ENCODE peak calls at places on chromosome 21, in six cellular contexts. N is astrocyte of the cerebellum, O is GM23248, K is left ventricle myocardium inferior, Y is right cardiac atrium, D is psoas muscle. T is an unnamed sample.
A peak's percentile ranks its signal among the peaks of the same experiment; 100 is the strongest.

GRCh38 chr21:45322231-45322959 is 34.7 kb upstream of the POFUT2 start:
- DNase-seq in N (no peak), O (no peak), K (peak; percentile 5), Y (peak; percentile 29), D (no peak), T (no peak)

GRCh38 chr21:44253832-44254700 is 7.6 kb downstream of the DNMT3L start:
- DNase-seq in N (no peak), O (no peak), K (no peak), Y (no peak), D (no peak), T (no peak)

GRCh38 chr21:31493350-31493880 is 149.4 kb upstream of the TIAM1 start:
- DNase-seq in N (no peak), O (no peak), K (no peak), Y (no peak), D (no peak), T (no peak)

GRCh38 chr21:37614351-37614875 is 247.8 kb downstream of the DYRK1A start:
- DNase-seq in N (no peak), O (no peak), K (no peak), Y (no peak), D (no peak), T (no peak)

GRCh38 chr21:42164064-42164789 is 54.7 kb upstream of the ABCG1 start:
- DNase-seq in N (no peak), O (no peak), K (peak; percentile 61), Y (peak; percentile 77), D (peak; percentile 53), T (no peak)

GRCh38 chr21:40846566-40847411 is at the start of gene DSCAM:
- DNase-seq in N (no peak), O (no peak), K (no peak), Y (no peak), D (no peak), T (no peak)

GRCh38 chr21:43375827-43376795 is 50.8 kb downstream of the SIK1 start:
- DNase-seq in N (no peak), O (no peak), K (no peak), Y (peak; percentile 37), D (no peak), T (no peak)

GRCh38 chr21:38468989-38469388 is 29.3 kb downstream of the ERG start:
- DNase-seq in N (no peak), O (peak; percentile 57), K (no peak), Y (no peak), D (no peak), T (no peak)

GRCh38 chr21:36816556-36817130 is 117.7 kb downstream of the SIM2 start:
- DNase-seq in N (no peak), O (no peak), K (no peak), Y (no peak), D (no peak), T (no peak)

GRCh38 chr21:44931137-44931500 is 8.7 kb upstream of the SLX9 start:
- DNase-seq in N (no peak), O (peak; percentile 75), K (peak; percentile 36), Y (peak; percentile 66), D (peak; percentile 42), T (no peak)

GRCh38 chr21:16248705-16249104 is 518.9 kb downstream of the USP25 start:
- DNase-seq in N (no peak), O (no peak), K (no peak), Y (no peak), D (no peak), T (no peak)

GRCh38 chr21:39525601-39526000 is 73.8 kb downstream of the SH3BGR start:
- DNase-seq in N (no peak), O (no peak), K (no peak), Y (no peak), D (no peak), T (no peak)

GRCh38 chr21:36765229-36765628 is 66.3 kb downstream of the SIM2 start:
- DNase-seq in N (no peak), O (peak; percentile 21), K (no peak), Y (no peak), D (no peak), T (no peak)

GRCh38 chr21:33025471-33026298 is at the start of gene OLIG2:
- DNase-seq in N (no peak), O (no peak), K (no peak), Y (no peak), D (no peak), T (no peak)

GRCh38 chr21:34201001-34201400 is 127.6 kb downstream of the MRPS6 start:
- DNase-seq in N (no peak), O (no peak), K (no peak), Y (no peak), D (no peak), T (no peak)
- H3K4me3 ChIP-seq in N (no peak overlapping the region), O (no peak overlapping the region), K (no peak overlapping the region), Y (no peak overlapping the region), D (peak overlapping the region; percentile 66), T (no peak overlapping the region)

DNA sequence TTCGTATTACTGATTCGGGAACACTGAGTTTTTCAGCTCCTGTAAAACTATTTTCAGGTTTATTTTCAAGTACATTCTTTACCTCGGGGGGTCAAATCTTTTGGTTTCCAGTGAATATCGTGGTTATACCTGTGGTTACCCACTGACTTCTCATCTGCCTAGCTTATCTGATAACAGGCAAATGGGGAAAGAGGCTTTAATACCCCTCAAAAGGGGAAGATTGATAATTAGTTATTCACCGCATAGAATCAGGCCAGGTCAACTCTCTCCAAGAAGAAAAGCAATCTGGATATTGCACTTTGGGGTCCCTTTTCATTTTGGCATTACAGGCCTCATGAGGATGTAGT is 23.0 kb downstream of the RUNX1 start:
- DNase-seq in N (no peak), O (no peak), K (no peak), Y (no peak), D (no peak), T (no peak)
- H3K4me3 ChIP-seq in N (no peak overlapping the region), O (no peak overlapping the region), K (peak overlapping the region; percentile 41), Y (no peak overlapping the region), D (peak overlapping the region; percentile 11), T (no peak overlapping the region)

GRCh38 chr21:21996891-21997290 is 998.7 kb downstream of the NCAM2 start:
- DNase-seq in N (no peak), O (no peak), K (no peak), Y (no peak), D (no peak), T (no peak)

GRCh38 chr21:21997390-21998333 is 999.5 kb downstream of the NCAM2 start:
- DNase-seq in N (no peak), O (no peak), K (no peak), Y (no peak), D (no peak), T (no peak)
- H3K4me3 ChIP-seq in N (no peak overlapping the region), O (no peak overlapping the region), K (no peak overlapping the region), Y (no peak overlapping the region), D (no peak overlapping the region), T (no peak overlapping the region)

GRCh38 chr21:27300770-27301169 is 333.9 kb upstream of the ADAMTS5 start:
- DNase-seq in N (no peak), O (peak; percentile 78), K (no peak), Y (no peak), D (no peak), T (no peak)

GRCh38 chr21:27292851-27293638 is 326.2 kb upstream of the ADAMTS5 start:
- DNase-seq in N (no peak), O (no peak), K (no peak), Y (no peak), D (no peak), T (no peak)

GRCh38 chr21:27301216-27301615 is 334.3 kb upstream of the ADAMTS5 start:
- DNase-seq in N (no peak), O (peak; percentile 67), K (no peak), Y (no peak), D (no peak), T (no peak)

GRCh38 chr21:27298465-27298864 is 331.6 kb upstream of the ADAMTS5 start:
- DNase-seq in N (no peak), O (no peak), K (no peak), Y (no peak), D (no peak), T (no peak)
- H3K4me3 ChIP-seq in N (no peak overlapping the region), O (no peak overlapping the region), K (no peak overlapping the region), Y (no peak overlapping the region), D (no peak overlapping the region), T (no peak overlapping the region)

T was measured in LNCaP clone FGC.